ENCODE peak calls at places on chromosomes 1 and 21, in five cellular contexts. H, X, W, A and B are unnamed samples.
A peak's percentile ranks its signal among the peaks of the same experiment; 100 is the strongest.

GRCh38 chr1:64135501-64136245 is 67.8 kb upstream of the UBE2U start:
- DNase-seq in H (no peak), X (no peak), W (no peak), A (peak; percentile 54), B (no peak)

GRCh38 chr1:85571830-85572229 is 8.7 kb upstream of the CCN1 start:
- DNase-seq in H (no peak), X (no peak), W (no peak), A (peak; percentile 91), B (no peak)

GRCh38 chr1:28913786-28914227 is 562 bp upstream of the EPB41 start:
- DNase-seq in H (no peak), X (peak; percentile 10), W (no peak), A (peak; percentile 6), B (no peak)

GRCh38 chr1:3430406-3430805 is 24.1 kb upstream of the ARHGEF16 start:
- DNase-seq in H (no peak), X (no peak), W (no peak), A (no peak), B (no peak)

GRCh38 chr1:1283821-1284220 is 3.6 kb downstream of the SCNN1D start:
- DNase-seq in H (peak; percentile 64), X (no peak), W (peak; percentile 70), A (peak; percentile 58), B (peak; percentile 57)

GRCh38 chr1:29237906-29238600 is 1.7 kb downstream of the PTPRU start:
- DNase-seq in H (peak; percentile 75), X (no peak), W (peak; percentile 66), A (peak; percentile 40), B (peak; percentile 75)

GRCh38 chr1:31672988-31673387 is 28.3 kb upstream of the PEF1 start:
- DNase-seq in H (peak; percentile 20), X (no peak), W (no peak), A (no peak), B (no peak)

GRCh38 chr1:186807162-186807561 is 21.6 kb upstream of the PLA2G4A start:
- DNase-seq in H (no peak), X (no peak), W (no peak), A (no peak), B (no peak)

GRCh38 chr1:9052272-9053049 is 17.0 kb downstream of the SLC2A5 start:
- DNase-seq in H (no peak), X (no peak), W (no peak), A (no peak), B (no peak)

GRCh38 chr1:37752213-37752582 is 12.7 kb downstream of the EPHA10 start:
- DNase-seq in H (no peak), X (no peak), W (no peak), A (no peak), B (no peak)

GRCh38 chr1:8189931-8190483 is 127.9 kb upstream of the SLC45A1 start:
- DNase-seq in H (no peak), X (no peak), W (no peak), A (peak; percentile 83), B (no peak)

GRCh38 chr1:162133566-162133965 is 64.1 kb downstream of the NOS1AP start:
- DNase-seq in H (no peak), X (no peak), W (no peak), A (peak; percentile 41), B (no peak)

GRCh38 chr21:38379171-38379570 is 119.1 kb downstream of the ERG start:
- DNase-seq in H (no peak), X (no peak), W (peak; percentile 19), A (no peak), B (no peak)

GRCh38 chr1:230517786-230518185 is 91.7 kb upstream of the PGBD5 start:
- DNase-seq in H (peak; percentile 32), X (no peak), W (no peak), A (peak; percentile 55), B (peak; percentile 12)

GRCh38 chr1:222769181-222769580 is 32.2 kb downstream of the FAM177B start:
- DNase-seq in H (peak; percentile 56), X (no peak), W (no peak), A (no peak), B (no peak)

GRCh38 chr1:15351301-15351700 is 58.4 kb upstream of the EFHD2 start:
- DNase-seq in H (no peak), X (no peak), W (no peak), A (no peak), B (no peak)

GRCh38 chr1:15350551-15351200 is 59.0 kb upstream of the EFHD2 start:
- DNase-seq in H (no peak), X (no peak), W (no peak), A (no peak), B (no peak)

GRCh38 chr1:15353839-15354579 is 55.7 kb upstream of the EFHD2 start:
- DNase-seq in H (no peak), X (no peak), W (peak; percentile 24), A (no peak), B (no peak)

GRCh38 chr1:15350151-15350550 is 59.5 kb upstream of the EFHD2 start:
- DNase-seq in H (no peak), X (no peak), W (no peak), A (no peak), B (no peak)

GRCh38 chr1:15352122-15352957 is 57.3 kb upstream of the EFHD2 start:
- DNase-seq in H (no peak), X (no peak), W (peak; percentile 91), A (peak; percentile 98), B (no peak)
- H3K4me2 ChIP-seq in H (no peak overlapping the region), X (no peak overlapping the region), W (no peak overlapping the region), A (peak overlapping the region; percentile 61), B (no peak overlapping the region)

GRCh38 chr1:41727749-41728115 is 191.0 kb downstream of the HIVEP3 start:
- DNase-seq in H (no peak), X (no peak), W (no peak), A (no peak), B (no peak)

GRCh38 chr1:41726899-41727748 is 191.6 kb downstream of the HIVEP3 start:
- DNase-seq in H (peak; percentile 48), X (peak; percentile 96), W (no peak), A (no peak), B (no peak)

GRCh38 chr1:41731631-41732030 is 187.1 kb downstream of the HIVEP3 start:
- DNase-seq in H (no peak), X (no peak), W (no peak), A (no peak), B (no peak)

GRCh38 chr1:41730806-41731205 is 187.9 kb downstream of the HIVEP3 start:
- DNase-seq in H (no peak), X (no peak), W (no peak), A (no peak), B (no peak)

DNA sequence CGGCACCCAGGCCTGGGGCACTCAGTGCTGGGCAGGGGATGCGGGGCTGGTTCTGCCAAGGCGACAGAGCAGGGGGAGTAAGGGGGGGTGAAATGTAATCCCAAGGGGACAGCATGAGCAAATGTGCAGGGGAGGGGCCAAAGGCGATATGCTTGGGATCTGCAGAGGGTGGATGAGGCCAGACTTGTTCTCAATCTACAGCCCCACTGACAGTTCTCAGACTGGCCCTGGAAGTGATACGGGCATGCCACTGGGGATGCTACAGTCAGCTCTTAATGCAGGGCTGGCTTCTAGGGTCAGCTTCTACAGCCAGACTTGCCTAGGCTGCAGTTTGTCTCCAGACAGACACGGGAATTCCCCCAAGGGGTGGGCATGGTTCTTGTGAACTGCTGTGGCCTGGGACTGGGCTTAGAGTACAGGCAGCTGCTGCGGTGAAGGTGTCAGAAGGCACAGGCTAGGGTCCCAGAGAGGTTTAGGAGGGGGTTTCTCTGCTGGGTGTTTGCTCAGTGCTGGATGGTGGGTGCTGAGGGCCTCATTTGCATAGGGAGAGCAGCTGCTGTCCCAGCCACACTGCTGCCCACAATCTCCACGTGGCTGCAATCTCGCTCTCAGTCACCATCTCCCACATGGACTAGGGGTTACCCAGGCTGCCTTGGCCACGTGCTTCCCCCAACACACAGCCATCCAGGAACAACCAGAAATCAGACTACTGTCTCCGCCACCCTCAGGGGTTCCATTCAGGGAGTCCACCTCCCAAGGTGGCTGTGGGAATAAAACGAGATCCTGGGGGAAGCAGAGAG is 190.1 kb downstream of the HIVEP3 start:
- DNase-seq in H (no peak), X (peak; percentile 95), W (no peak), A (no peak), B (no peak)
- H2AFZ ChIP-seq in H (no peak overlapping the region), X (peak overlapping the region; percentile 6), W (no peak overlapping the region), A (no peak overlapping the region), B (no peak overlapping the region)

GRCh38 chr1:11592752-11593151 is 61.5 kb downstream of the FBXO2 start:
- DNase-seq in H (no peak), X (no peak), W (no peak), A (no peak), B (no peak)

GRCh38 chr1:11595287-11595686 is 58.9 kb downstream of the FBXO2 start:
- DNase-seq in H (peak; percentile 43), X (no peak), W (no peak), A (no peak), B (no peak)

GRCh38 chr1:11596295-11596694 is 57.9 kb downstream of the FBXO2 start:
- DNase-seq in H (no peak), X (no peak), W (no peak), A (no peak), B (no peak)

GRCh38 chr1:11594625-11595024 is 59.6 kb downstream of the FBXO2 start:
- DNase-seq in H (no peak), X (no peak), W (no peak), A (no peak), B (no peak)

GRCh38 chr1:11594222-11594621 is 60.0 kb downstream of the FBXO2 start:
- DNase-seq in H (peak; percentile 89), X (no peak), W (peak; percentile 44), A (no peak), B (peak; percentile 74)
- TF ChIP-seq EZH2phosphoT487 in H (no peak), X (no peak), W (no peak), A (no peak), B (no peak)

DNA sequence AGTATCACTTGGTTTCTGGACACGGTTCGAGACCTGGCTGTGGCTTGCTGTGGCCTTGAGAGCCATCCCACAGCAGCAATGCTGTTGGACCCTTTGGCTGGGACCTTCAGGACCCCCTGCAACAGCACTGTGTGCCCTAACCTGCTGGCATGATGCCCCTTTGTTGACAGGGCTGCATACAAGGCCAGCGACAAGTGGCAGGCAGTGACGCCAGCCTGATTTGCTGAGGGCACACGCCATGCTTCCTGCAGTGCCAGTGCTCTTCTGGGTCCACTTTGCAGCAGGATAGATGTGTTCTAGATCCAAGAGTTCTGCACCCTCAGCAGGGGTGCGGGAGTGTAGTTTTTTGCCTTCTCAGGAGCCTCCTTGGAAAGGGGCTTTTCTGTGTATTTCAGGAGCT is 32.8 kb downstream of the COQ8A start:
- DNase-seq in H (no peak), X (no peak), W (no peak), A (no peak), B (no peak)
- H3K4me2 ChIP-seq in H (no peak overlapping the region), X (no peak overlapping the region), W (no peak overlapping the region), A (no peak overlapping the region), B (no peak overlapping the region)

DNA sequence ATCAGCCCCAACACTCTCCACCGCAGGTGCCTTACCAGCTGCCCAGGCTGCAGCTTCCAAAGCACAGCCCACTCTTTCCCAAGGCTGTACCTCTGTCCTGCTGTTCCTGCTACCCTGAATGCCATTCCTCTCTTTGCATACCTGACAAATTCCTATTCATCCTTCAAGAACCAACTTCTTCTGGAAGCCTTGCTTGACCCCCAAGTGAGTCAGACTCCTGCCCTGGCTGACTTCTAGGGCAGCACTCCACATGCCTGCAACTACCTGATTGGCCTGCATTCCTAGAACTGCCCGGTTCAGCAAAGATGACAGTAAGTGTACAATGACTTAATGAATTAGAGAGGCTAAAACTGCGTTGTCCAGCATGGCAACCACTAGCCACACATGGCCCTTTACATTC is 20.8 kb upstream of the PDZK1IP1 start:
- DNase-seq in H (no peak), X (no peak), W (no peak), A (no peak), B (no peak)
- H2AFZ ChIP-seq in H (no peak overlapping the region), X (no peak overlapping the region), W (no peak overlapping the region), A (no peak overlapping the region), B (no peak overlapping the region)

GRCh38 chr1:32828341-32828740 is 10.9 kb downstream of the S100PBP start:
- DNase-seq in H (peak; percentile 23), X (no peak), W (peak; percentile 22), A (peak; percentile 37), B (no peak)
- TF ChIP-seq EZH2phosphoT487 in H (no peak), X (no peak), W (no peak), A (no peak), B (no peak)